ENCODE peak calls at places on chromosomes 16 and 17, in four cellular contexts. X, N, C and I are unnamed samples.

GRCh38 chr16:68972720-68973119 is 129.4 kb downstream of the TANGO6 start:
- DNase-seq in X (peak), N (no peak), C (no peak), I (no peak)

GRCh38 chr17:67830440-67830839 is 5.1 kb downstream of the BPTF start:
- DNase-seq in X (no peak), N (no peak), C (no peak), I (peak)

GRCh38 chr17:78357687-78358537 is 2.0 kb downstream of the SOCS3 start:
- DNase-seq in X (no peak), N (no peak), C (no peak), I (no peak)

GRCh38 chr16:676565-677297 is 1.3 kb downstream of the RHBDL1 start:
- DNase-seq in X (no peak), N (peak), C (no peak), I (no peak)

GRCh38 chr16:23092072-23092800 is 57.0 kb downstream of the USP31 start:
- DNase-seq in X (no peak), N (no peak), C (no peak), I (no peak)

GRCh38 chr16:57801856-57802634 is at the start of gene KIFC3:
- DNase-seq in X (peak), N (peak), C (no peak), I (peak)

GRCh38 chr17:64783556-64784352 is 121.6 kb upstream of the SMURF2 start:
- DNase-seq in X (no peak), N (no peak), C (no peak), I (no peak)

GRCh38 chr17:41322264-41322902 is 6.9 kb upstream of the KRTAP17-1 start:
- DNase-seq in X (peak), N (no peak), C (no peak), I (no peak)

GRCh38 chr16:2473999-2474876 is 689 bp upstream of the TBC1D24 start:
- DNase-seq in X (peak), N (peak), C (no peak), I (peak)

GRCh38 chr17:29383687-29384086 is 6.5 kb upstream of the TAOK1 start:
- DNase-seq in X (no peak), N (no peak), C (no peak), I (no peak)

GRCh38 chr16:86391486-86391885 is 118.8 kb upstream of the FOXF1 start:
- DNase-seq in X (no peak), N (no peak), C (no peak), I (no peak)

GRCh38 chr16:48676836-48677235 is 66.9 kb upstream of the N4BP1 start:
- DNase-seq in X (no peak), N (no peak), C (no peak), I (no peak)

GRCh38 chr17:2883544-2884203 is 87.4 kb downstream of the RAP1GAP2 start:
- DNase-seq in X (peak), N (no peak), C (no peak), I (peak)

GRCh38 chr16:70688266-70688742 is 2.5 kb upstream of the MTSS2 start:
- DNase-seq in X (no peak), N (peak), C (no peak), I (peak)

GRCh38 chr17:63697341-63698286 is 2.3 kb downstream of the LIMD2 start:
- DNase-seq in X (peak), N (peak), C (no peak), I (peak)

GRCh38 chr17:58156839-58157803 is 8.9 kb downstream of the OR4D1 start:
- DNase-seq in X (peak), N (no peak), C (no peak), I (peak)

GRCh38 chr17:7435676-7436555 is 681 bp downstream of the TMEM102 start:
- DNase-seq in X (peak), N (peak), C (no peak), I (peak)

GRCh38 chr17:37884516-37884915 is 39.7 kb upstream of the TBC1D3K start:
- DNase-seq in X (no peak), N (no peak), C (no peak), I (no peak)
- H3K4me3 ChIP-seq in X (no peak), N (no peak), C (no peak), I (no peak)

DNA sequence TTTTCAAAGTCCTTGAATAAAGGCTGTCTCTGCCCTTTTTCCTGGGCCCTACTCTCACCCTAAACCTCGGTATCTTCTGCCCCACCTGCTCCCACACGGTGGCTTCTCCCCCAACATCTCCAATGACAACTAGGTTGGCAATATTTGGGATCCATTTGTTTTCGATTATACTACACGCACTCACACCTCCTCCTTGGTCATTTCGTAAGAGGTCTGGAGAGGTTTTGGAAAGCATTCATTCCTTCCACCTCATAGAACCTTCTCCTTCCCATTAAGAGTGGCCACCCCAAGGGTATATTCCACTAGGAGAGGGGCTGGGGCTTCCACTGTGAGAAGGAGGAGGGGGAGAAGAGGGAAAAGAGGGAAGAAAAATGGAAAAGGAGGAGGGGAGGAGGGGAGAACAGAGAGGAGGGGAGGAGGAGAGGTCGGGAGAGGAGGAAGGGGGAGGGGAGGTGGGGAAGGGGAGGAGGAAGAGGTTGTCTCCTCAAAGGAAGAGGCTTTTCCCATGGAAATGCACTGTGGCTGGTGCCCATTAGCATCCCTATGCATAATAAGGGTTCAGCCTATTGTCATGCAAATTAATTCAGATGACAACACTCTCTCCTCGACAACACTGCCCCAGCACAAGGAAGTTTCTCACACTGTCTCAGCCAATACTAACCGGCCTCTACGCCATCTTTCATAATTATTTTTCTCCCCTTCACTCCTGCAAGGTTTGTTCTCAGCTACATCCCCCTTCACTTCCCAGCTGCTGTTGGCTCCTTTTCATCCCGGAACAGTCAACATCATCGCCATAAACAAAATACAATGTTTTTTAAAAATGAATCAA is 30.0 kb downstream of the SOX9 start:
- DNase-seq in X (peak), N (no peak), C (no peak), I (no peak)
- H3K27ac ChIP-seq in X (peak), N (no peak), C (no peak), I (no peak)

GRCh38 chr16:76900285-76901263 is 290.4 kb upstream of the MON1B start:
- DNase-seq in X (no peak), N (no peak), C (no peak), I (no peak)
- TF ChIP-seq POLR2A in X (no peak), N (no peak), C (no peak), I (no peak)

GRCh38 chr17:81838753-81839255 is 4.0 kb upstream of the PPP1R27 start:
- DNase-seq in X (no peak), N (no peak), C (no peak), I (no peak)

GRCh38 chr17:81840826-81841778 is 6.3 kb upstream of the PPP1R27 start:
- DNase-seq in X (no peak), N (peak), C (no peak), I (peak)

GRCh38 chr17:81837641-81838040 is 2.8 kb upstream of the PPP1R27 start:
- DNase-seq in X (no peak), N (no peak), C (no peak), I (peak)

GRCh38 chr17:81841866-81842265 is 7.0 kb upstream of the PPP1R27 start:
- DNase-seq in X (no peak), N (no peak), C (no peak), I (no peak)

DNA sequence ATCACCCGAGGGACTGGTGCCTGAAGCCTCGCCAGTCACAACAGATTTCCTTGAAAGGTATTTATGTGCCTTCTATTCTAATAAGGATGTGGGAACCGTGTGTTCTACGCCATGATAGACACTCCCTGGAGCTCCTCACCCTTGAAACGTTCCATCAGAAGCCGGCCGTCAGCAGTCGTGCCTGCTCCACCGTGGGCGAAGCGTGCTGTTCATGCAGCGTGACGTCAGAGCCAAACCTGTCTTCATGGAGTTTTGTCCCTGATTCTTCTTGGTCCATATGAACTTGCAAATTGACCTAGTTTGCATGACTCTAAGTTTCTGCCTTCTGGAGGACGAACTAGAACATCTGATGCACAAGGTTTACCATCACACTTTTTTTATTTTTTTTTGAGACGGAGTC is 4.5 kb upstream of the PPP1R27 start:
- DNase-seq in X (no peak), N (no peak), C (no peak), I (no peak)
- H3K4me3 ChIP-seq in X (no peak), N (no peak), C (no peak), I (no peak)

DNA sequence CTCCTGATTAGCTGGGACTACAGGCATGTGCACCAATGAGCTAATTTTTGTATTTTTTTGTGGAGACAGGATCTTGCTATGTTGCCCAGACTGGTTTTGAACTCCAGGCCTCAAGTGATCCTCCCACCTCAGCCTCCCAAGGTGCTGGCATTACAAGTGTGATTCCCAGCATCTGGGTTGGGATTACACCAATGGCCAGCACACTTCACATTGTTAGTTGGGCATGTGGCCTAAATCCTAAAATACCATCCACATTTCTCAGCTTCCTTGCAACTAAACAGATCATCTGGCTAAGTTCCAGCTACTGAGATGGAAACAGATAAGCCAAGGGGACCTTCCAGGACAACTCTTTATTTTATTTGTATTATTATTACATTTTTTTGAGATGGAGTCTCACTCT is 9.9 kb downstream of the RABEP2 start:
- DNase-seq in X (no peak), N (no peak), C (no peak), I (no peak)
- H3K27ac ChIP-seq in X (no peak), N (no peak), C (no peak), I (no peak)

DNA sequence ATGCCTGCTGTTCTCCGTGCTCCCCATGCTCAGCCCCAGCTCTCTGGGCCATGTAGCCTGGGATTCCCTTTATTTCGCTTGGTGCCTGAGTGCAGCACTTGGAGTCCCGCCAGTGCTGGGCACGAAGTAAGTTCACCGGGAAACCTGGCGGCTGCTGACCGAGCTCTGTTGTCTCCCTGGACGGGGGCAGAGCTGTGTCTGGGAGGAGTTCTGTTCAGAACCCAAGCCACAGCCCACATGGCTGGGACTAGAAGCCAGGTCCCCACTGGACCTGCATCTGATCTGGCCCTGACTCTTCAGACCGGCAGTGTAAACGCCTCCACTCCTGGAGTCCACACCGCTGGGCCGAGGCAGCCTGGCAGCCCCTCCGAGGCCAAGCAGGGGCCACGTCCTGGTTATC is 37.5 kb upstream of the CIBAR2 start:
- DNase-seq in X (no peak), N (peak), C (no peak), I (no peak)
- TF ChIP-seq POLR2A in X (no peak), N (no peak), C (no peak), I (no peak)